ENCODE peak calls at places on chromosomes 4 and X, in seven cellular contexts. E, U, D, X, O, V and Q are unnamed samples.

GRCh38 chrX:115413246-115413878 is 123.8 kb downstream of the LUZP4 start:
- DNase-seq in E (no peak), U (no peak), D (no peak), X (no peak), O (no peak), V (no peak), Q (no peak)

GRCh38 chr4:153394945-153395344 is 50.5 kb downstream of the MND1 start:
- DNase-seq in E (no peak), U (no peak), D (no peak), X (no peak), O (no peak), V (no peak), Q (no peak)

GRCh38 chrX:39150210-39150609 is 349.0 kb downstream of the MID1IP1 start:
- DNase-seq in E (no peak), U (no peak), D (no peak), X (no peak), O (no peak), V (no peak), Q (no peak)

GRCh38 chrX:21741869-21742701 is 15.8 kb downstream of the SMPX start:
- DNase-seq in E (no peak), U (no peak), D (no peak), X (no peak), O (no peak), V (no peak), Q (no peak)

GRCh38 chrX:150958177-150958576 is 25.0 kb upstream of the HMGB3 start:
- DNase-seq in E (no peak), U (no peak), D (no peak), X (no peak), O (no peak), V (no peak), Q (no peak)

GRCh38 chr4:86909945-86910344 is 17.7 kb upstream of the C4orf36 start:
- DNase-seq in E (no peak), U (no peak), D (no peak), X (no peak), O (no peak), V (no peak), Q (no peak)

GRCh38 chrX:149462849-149463248 is 42.3 kb downstream of the IDS start:
- DNase-seq in E (no peak), U (no peak), D (no peak), X (no peak), O (no peak), V (no peak), Q (no peak)

GRCh38 chr4:77418333-77418732 is 187.3 kb upstream of the CXCL13 start:
- DNase-seq in E (no peak), U (peak), D (peak), X (no peak), O (no peak), V (no peak), Q (no peak)

GRCh38 chr4:123443401-123444297 is 47.1 kb downstream of the SPRY1 start:
- DNase-seq in E (no peak), U (no peak), D (peak), X (no peak), O (no peak), V (no peak), Q (peak)

GRCh38 chrX:120251471-120252011 is 929 bp downstream of the ZBTB33 start:
- DNase-seq in E (peak), U (no peak), D (peak), X (no peak), O (peak), V (no peak), Q (no peak)

GRCh38 chrX:19332983-19333382 is 10.7 kb upstream of the PDHA1 start:
- DNase-seq in E (no peak), U (no peak), D (peak), X (no peak), O (no peak), V (no peak), Q (no peak)

GRCh38 chrX:119682019-119682989 is 10.7 kb downstream of the SEPTIN6 start:
- DNase-seq in E (no peak), U (no peak), D (no peak), X (no peak), O (no peak), V (no peak), Q (peak)

GRCh38 chr4:142671516-142671915 is 174.6 kb downstream of the INPP4B start:
- DNase-seq in E (no peak), U (no peak), D (no peak), X (no peak), O (no peak), V (no peak), Q (no peak)

GRCh38 chr4:153497988-153498967 is 32.1 kb downstream of the TMEM131L start:
- DNase-seq in E (no peak), U (no peak), D (no peak), X (no peak), O (no peak), V (no peak), Q (peak)

GRCh38 chr4:183171484-183172267 is 72.6 kb downstream of the WWC2 start:
- DNase-seq in E (peak), U (no peak), D (no peak), X (no peak), O (no peak), V (no peak), Q (no peak)

GRCh38 chr4:142314686-142315085 is 531.4 kb downstream of the INPP4B start:
- DNase-seq in E (no peak), U (no peak), D (no peak), X (no peak), O (no peak), V (no peak), Q (no peak)

GRCh38 chr4:102641796-102642195 is 119.0 kb downstream of the MANBA start:
- DNase-seq in E (no peak), U (no peak), D (no peak), X (no peak), O (no peak), V (no peak), Q (no peak)

GRCh38 chr4:184930026-184930425 is 88.3 kb upstream of the HELT start:
- DNase-seq in E (no peak), U (no peak), D (no peak), X (no peak), O (no peak), V (no peak), Q (no peak)

DNA sequence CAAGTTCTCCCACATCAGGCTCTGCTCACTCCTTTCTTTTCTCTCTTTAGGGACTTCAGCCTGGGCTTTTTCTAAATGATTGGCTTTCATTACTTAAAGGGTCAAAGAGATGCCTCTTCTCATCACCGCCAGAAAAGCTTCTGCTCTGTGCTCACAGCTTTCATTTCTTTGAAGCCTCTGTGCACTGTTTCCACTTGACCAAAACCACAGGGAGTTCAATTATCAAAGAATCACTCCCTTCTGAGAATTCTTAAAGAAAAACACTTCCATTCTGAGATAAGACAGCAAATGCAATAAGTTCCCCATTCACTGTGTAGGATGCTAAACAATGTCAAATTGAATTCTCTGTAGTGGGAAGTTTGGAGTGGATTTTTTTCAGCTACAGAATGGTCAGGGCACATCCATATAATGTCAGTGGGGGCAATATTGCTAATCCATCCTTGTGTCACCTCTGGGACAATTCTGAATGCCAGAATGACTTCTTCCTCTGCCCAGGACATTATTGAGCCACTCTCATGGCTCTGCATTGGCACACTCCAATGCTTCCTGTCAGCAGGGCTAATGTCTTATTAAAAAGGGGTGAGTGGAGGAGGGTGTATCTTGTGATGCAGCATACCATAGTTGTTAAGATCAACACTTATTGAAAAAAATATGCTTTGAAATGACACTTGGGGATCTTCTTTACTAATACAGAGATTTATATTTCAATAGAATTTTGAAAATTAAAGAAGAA is 217.6 kb downstream of the SNCA start:
- DNase-seq in E (no peak), U (no peak), D (no peak), X (no peak), O (no peak), V (no peak), Q (no peak)
- TF ChIP-seq SIN3A in E (no peak), U (no peak), D (no peak), X (no peak), O (no peak), V (no peak), Q (no peak)

DNA sequence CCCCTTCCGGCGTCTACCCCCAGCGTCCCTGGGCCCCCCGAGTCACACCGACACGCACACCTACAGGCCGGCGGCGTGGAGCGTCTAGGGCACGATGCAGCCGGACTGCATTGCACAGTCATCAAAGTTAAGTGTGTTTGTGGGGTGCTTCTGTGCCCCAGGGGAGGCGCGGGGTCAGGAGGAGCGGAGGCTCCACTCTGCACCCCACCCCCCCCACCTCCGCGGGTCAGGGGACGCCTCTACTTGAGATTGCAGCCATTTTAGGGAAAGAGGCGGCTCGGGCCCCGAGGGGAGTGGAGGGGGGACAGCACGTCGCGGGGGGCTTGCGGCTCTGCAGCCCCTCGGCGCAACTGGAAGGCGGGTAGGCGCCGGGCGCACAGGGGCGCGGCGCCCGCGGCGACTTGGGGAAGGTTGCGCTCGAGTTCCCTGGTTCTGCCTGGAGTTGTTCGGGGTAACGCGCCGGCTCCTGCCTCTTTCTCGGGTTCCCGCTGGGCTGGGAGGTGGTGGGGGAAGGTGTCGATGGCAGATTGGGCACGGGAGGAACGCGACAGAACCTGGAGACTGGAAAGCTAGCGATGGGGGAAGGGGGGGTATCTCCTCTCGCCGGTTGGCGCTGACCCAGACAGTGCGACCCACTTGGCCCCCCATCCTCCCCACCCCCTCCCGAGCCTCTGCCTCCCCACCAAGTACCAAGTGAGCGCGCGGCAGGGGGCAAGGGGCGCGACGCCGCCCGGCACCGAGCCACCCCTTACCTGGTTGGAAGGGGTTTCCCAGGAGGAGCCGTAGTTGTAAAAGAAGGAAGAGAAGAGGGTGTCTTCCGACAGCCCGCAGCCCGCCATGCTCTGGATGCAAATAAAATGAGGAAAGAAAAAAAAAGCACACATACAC is 112.5 kb downstream of the DHX15 start:
- DNase-seq in E (no peak), U (no peak), D (peak), X (no peak), O (no peak), V (no peak), Q (no peak)
- TF ChIP-seq SIN3A in E (no peak), U (no peak), D (no peak), X (peak), O (no peak), V (no peak), Q (no peak)

DNA sequence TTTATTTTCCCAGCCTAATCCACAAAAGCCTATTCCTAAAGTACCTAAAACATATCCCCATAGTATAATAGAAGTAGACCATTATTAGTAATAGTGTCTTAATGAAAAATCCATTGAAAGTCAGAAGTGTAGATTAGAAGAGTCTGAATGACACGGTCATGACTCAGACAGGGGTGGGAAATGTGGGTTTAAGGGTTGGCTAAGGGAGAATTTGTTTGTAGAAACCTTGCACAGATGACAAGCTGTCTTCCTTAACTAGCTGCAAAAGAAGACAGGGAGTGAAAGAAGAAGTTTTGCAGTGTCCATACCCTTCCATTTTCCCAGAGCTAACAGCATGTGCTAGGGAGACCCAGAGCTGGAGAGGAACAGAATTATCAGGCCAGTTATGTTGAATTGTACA is 242.7 kb upstream of the ETNPPL start:
- DNase-seq in E (no peak), U (no peak), D (no peak), X (no peak), O (no peak), V (no peak), Q (no peak)
- TF ChIP-seq SIN3A in E (no peak), U (no peak), D (no peak), X (no peak), O (no peak), V (no peak), Q (no peak)

GRCh38 chr4:186765673-186766546 is 42.3 kb upstream of the FAT1 start:
- DNase-seq in E (peak), U (peak), D (no peak), X (no peak), O (no peak), V (no peak), Q (no peak)

GRCh38 chr4:186772936-186773335 is 49.3 kb upstream of the FAT1 start:
- DNase-seq in E (no peak), U (no peak), D (no peak), X (no peak), O (no peak), V (no peak), Q (no peak)

GRCh38 chr4:186771624-186772023 is 48.0 kb upstream of the FAT1 start:
- DNase-seq in E (no peak), U (no peak), D (no peak), X (no peak), O (no peak), V (no peak), Q (no peak)

GRCh38 chr4:186767794-186768193 is 44.1 kb upstream of the FAT1 start:
- DNase-seq in E (no peak), U (no peak), D (no peak), X (no peak), O (no peak), V (no peak), Q (no peak)

GRCh38 chr4:186770446-186771175 is 47.0 kb upstream of the FAT1 start:
- DNase-seq in E (no peak), U (no peak), D (no peak), X (no peak), O (no peak), V (no peak), Q (no peak)
- TF ChIP-seq SIN3A in E (no peak), U (no peak), D (no peak), X (no peak), O (no peak), V (no peak), Q (no peak)

DNA sequence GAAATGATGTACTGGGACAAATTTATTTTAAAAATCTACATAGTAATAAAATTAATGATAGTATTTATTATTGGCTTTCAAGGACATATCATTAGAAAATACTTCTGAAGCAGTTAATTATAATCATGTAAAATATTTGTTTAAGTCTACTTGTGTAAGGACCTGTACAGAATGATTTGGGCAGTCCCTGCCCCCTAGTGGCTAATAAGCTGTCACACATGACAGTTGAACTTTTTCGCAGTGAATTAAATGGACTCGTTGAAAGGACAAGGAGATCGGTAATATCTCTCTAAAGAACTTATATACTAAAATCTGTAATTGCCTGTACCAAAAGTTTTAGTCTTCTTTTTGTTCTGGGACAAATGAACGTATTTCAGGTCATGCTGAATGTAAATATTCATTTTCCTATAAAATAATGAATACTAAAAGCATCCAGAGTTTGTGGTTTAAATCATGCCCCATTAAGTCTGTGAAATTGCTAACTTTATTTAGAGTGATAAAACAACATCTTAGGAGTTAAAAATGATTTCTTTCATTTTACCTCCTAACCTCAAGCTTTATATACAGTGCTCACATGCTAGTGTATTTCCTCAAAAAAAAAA is 13.6 kb downstream of the EXOC1 start:
- DNase-seq in E (peak), U (peak), D (peak), X (no peak), O (peak), V (no peak), Q (peak)
- TF ChIP-seq SIN3A in E (no peak), U (no peak), D (no peak), X (no peak), O (no peak), V (no peak), Q (no peak)

DNA sequence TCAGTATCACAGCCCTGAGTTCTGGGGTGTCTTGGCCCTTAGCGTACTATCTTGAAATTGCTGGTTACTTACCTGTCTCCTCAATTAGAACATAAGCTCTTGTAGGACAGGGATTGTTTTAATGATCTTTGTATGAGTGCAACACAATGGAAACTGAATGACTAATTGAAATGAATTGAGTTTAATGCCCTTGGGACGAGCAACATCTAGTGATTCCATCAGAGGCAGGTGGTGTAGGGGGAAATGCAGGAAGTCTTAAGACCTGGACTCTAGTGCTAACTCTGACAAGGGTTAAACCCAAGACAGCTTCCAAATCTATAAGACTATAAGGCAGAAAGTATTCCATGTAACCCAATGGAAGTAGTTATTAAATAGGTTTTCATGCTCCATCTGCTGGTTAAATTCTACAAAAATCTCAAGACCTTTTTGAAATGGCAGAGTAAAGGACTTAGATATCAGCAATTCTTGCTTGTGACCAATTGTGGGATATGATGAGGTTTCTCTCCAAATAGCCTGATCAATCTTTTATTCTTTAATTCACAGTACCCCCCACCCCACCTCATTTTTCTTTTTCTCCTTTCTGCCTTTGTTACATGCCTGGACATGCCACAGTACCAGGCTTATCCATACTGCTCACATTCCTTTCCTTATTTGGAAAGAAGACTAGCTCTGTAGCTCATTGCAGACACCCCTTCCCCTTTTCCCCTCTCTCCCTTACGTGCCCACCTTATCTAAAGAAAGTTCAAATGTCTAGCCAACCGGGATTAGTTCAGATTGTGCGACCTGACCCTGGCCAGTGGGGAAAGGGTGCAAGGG is 340.8 kb downstream of the PAPSS1 start:
- DNase-seq in E (no peak), U (no peak), D (no peak), X (no peak), O (no peak), V (no peak), Q (no peak)
- TF ChIP-seq SIN3A in E (no peak), U (no peak), D (no peak), X (no peak), O (no peak), V (no peak), Q (no peak)

DNA sequence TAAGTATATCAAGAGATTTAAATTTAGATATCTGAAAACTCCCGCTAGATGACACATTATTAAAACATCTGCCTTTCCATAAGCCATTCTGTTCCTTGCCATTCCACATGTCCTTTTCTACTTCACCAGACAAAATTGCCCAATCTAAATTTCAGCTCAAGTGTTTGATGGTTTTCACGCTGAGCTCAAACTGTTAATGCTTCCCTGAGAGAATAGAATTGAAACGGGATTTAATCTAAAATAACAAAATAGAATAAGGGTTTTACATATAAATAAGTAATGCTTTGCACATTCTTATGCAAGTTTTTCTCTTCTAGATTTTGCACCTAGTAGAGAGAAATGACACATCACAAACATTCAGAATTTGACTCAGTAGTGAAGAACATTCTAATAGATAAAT is 764.5 kb upstream of the TENM3 start:
- DNase-seq in E (no peak), U (no peak), D (no peak), X (no peak), O (no peak), V (no peak), Q (no peak)
- TF ChIP-seq SIN3A in E (no peak), U (no peak), D (no peak), X (no peak), O (no peak), V (no peak), Q (no peak)

DNA sequence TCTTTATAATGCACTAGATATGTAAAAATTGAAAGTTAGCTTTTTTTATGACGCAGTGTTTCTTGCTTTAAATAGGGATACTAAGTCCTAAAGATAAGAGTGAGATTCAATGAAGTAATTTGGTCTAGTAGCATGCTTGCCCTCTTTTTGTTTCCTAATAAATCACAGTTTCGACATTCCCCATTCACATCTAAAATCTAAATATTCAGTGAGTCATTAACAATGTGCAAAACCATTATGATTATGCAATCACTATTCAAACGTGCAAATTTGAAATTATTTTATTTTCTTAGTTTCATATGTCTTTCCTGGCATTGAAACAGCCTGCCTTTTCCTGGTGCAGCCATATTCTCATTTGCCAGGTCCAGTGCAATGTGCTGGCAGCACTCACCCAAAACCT is 1350.5 kb upstream of the PABPC4L start:
- DNase-seq in E (no peak), U (no peak), D (no peak), X (no peak), O (no peak), V (no peak), Q (no peak)
- TF ChIP-seq SIN3A in E (no peak), U (no peak), D (no peak), X (no peak), O (no peak), V (no peak), Q (no peak)